ENCODE peak calls at places on chromosomes 2 and 18, in four cellular contexts. One of them, this sample, is unnamed.
A peak's percentile ranks its signal among the peaks of the same experiment; 100 is the strongest.

GRCh38 chr2:85015653-85016360 is 44.8 kb downstream of the KCMF1 start:
- DNase-seq in fibroblast of mammary gland: peak; percentile 34
- DNase-seq in HCT116: no peak
- DNase-seq in cardiac fibroblast: peak; percentile 43
- DNase-seq in this sample: no peak

GRCh38 chr2:6254446-6254845 is 562.3 kb downstream of the SOX11 start:
- DNase-seq in fibroblast of mammary gland: no peak
- DNase-seq in HCT116: no peak
- DNase-seq in cardiac fibroblast: no peak
- DNase-seq in this sample: no peak

GRCh38 chr2:11128258-11128951 is 26.9 kb upstream of the SLC66A3 start:
- DNase-seq in fibroblast of mammary gland: peak; percentile 70
- DNase-seq in HCT116: no peak
- DNase-seq in cardiac fibroblast: peak; percentile 74
- DNase-seq in this sample: no peak

GRCh38 chr2:20130821-20131645 is 79.6 kb upstream of the LAPTM4A start:
- DNase-seq in HCT116: no peak
- DNase-seq in fibroblast of mammary gland: no peak
- DNase-seq in cardiac fibroblast: no peak
- DNase-seq in this sample: no peak

GRCh38 chr2:173414823-173415322 is 60.2 kb downstream of the CDCA7 start:
- DNase-seq in HCT116: no peak
- DNase-seq in fibroblast of mammary gland: peak; percentile 74
- DNase-seq in cardiac fibroblast: peak; percentile 86
- DNase-seq in this sample: no peak

GRCh38 chr2:42050350-42051167 is 2.7 kb downstream of the PKDCC start:
- DNase-seq in fibroblast of mammary gland: no peak
- DNase-seq in HCT116: no peak
- DNase-seq in cardiac fibroblast: no peak
- DNase-seq in this sample: peak; percentile 22

GRCh38 chr2:173989160-173989885 is 24.1 kb upstream of the SP3 start:
- DNase-seq in HCT116: no peak
- DNase-seq in cardiac fibroblast: no peak
- DNase-seq in fibroblast of mammary gland: no peak
- DNase-seq in this sample: no peak

GRCh38 chr2:75523313-75524275 is 37.1 kb downstream of the EVA1A start:
- DNase-seq in cardiac fibroblast: peak; percentile 59
- DNase-seq in fibroblast of mammary gland: peak; percentile 78
- DNase-seq in HCT116: peak; percentile 78
- DNase-seq in this sample: no peak

GRCh38 chr2:157488877-157489276 is 45.0 kb upstream of the CYTIP start:
- DNase-seq in cardiac fibroblast: no peak
- DNase-seq in HCT116: no peak
- DNase-seq in fibroblast of mammary gland: no peak
- DNase-seq in this sample: peak; percentile 71

GRCh38 chr2:55223958-55224760 is 7.9 kb downstream of the CLHC1 start:
- DNase-seq in cardiac fibroblast: no peak
- DNase-seq in HCT116: no peak
- DNase-seq in fibroblast of mammary gland: no peak
- DNase-seq in this sample: peak; percentile 73

GRCh38 chr2:110678457-110679336 is 834 bp upstream of the BUB1 start:
- DNase-seq in cardiac fibroblast: peak; percentile 20
- DNase-seq in HCT116: no peak
- DNase-seq in fibroblast of mammary gland: no peak
- DNase-seq in this sample: no peak

GRCh38 chr18:50074404-50074803 is 120.5 kb downstream of the MYO5B start:
- DNase-seq in fibroblast of mammary gland: no peak
- DNase-seq in cardiac fibroblast: no peak
- DNase-seq in HCT116: no peak
- DNase-seq in this sample: no peak

GRCh38 chr2:147026664-147027278 is 818.1 kb upstream of the ACVR2A start:
- DNase-seq in fibroblast of mammary gland: peak; percentile 98
- DNase-seq in cardiac fibroblast: peak; percentile 59
- DNase-seq in HCT116: no peak
- DNase-seq in this sample: no peak

GRCh38 chr2:12321017-12321641 is 395.6 kb upstream of the TRIB2 start:
- DNase-seq in cardiac fibroblast: peak; percentile 96
- DNase-seq in fibroblast of mammary gland: peak; percentile 98
- DNase-seq in HCT116: no peak
- DNase-seq in this sample: no peak

GRCh38 chr18:23703987-23704384 is 14.7 kb downstream of the LAMA3 start:
- DNase-seq in cardiac fibroblast: no peak
- DNase-seq in fibroblast of mammary gland: no peak
- DNase-seq in HCT116: no peak
- DNase-seq in this sample: no peak

GRCh38 chr2:218032336-218033171 is 29.8 kb upstream of the TNS1 start:
- DNase-seq in cardiac fibroblast: no peak
- DNase-seq in HCT116: no peak
- DNase-seq in fibroblast of mammary gland: no peak
- DNase-seq in this sample: peak; percentile 60

GRCh38 chr2:44906972-44907371 is 34.5 kb upstream of the SIX3 start:
- DNase-seq in HCT116: no peak
- DNase-seq in fibroblast of mammary gland: no peak
- DNase-seq in cardiac fibroblast: no peak
- DNase-seq in this sample: no peak

GRCh38 chr18:21489119-21489750 is 111.3 kb downstream of the ESCO1 start:
- DNase-seq in HCT116: peak; percentile 40
- DNase-seq in cardiac fibroblast: peak; percentile 77
- DNase-seq in fibroblast of mammary gland: peak; percentile 64
- DNase-seq in this sample: no peak

GRCh38 chr2:60838481-60838880 is 42.9 kb upstream of the REL start:
- DNase-seq in HCT116: no peak
- DNase-seq in fibroblast of mammary gland: no peak
- DNase-seq in cardiac fibroblast: no peak
- DNase-seq in this sample: no peak

GRCh38 chr2:103161456-103162289 is 399.8 kb downstream of the TMEM182 start:
- DNase-seq in cardiac fibroblast: peak; percentile 71
- DNase-seq in HCT116: peak; percentile 16
- DNase-seq in fibroblast of mammary gland: peak; percentile 59
- DNase-seq in this sample: no peak

GRCh38 chr18:68172842-68173549 is 541.9 kb downstream of the TMX3 start:
- DNase-seq in HCT116: no peak
- DNase-seq in fibroblast of mammary gland: no peak
- DNase-seq in cardiac fibroblast: no peak
- DNase-seq in this sample: peak; percentile 45

GRCh38 chr2:187263675-187264580 is 184.1 kb downstream of the CALCRL start:
- DNase-seq in HCT116: no peak
- DNase-seq in fibroblast of mammary gland: no peak
- DNase-seq in cardiac fibroblast: no peak
- DNase-seq in this sample: no peak

GRCh38 chr2:74226648-74227213 is 28.3 kb downstream of the MTHFD2 start:
- DNase-seq in fibroblast of mammary gland: no peak
- DNase-seq in HCT116: no peak
- DNase-seq in cardiac fibroblast: no peak
- DNase-seq in this sample: no peak

GRCh38 chr2:161223139-161223732 is 63.0 kb downstream of the TANK start:
- DNase-seq in cardiac fibroblast: peak; percentile 77
- DNase-seq in HCT116: peak; percentile 37
- DNase-seq in fibroblast of mammary gland: peak; percentile 65
- DNase-seq in this sample: no peak

GRCh38 chr2:28344756-28345291 is 47.8 kb upstream of the FOSL2 start:
- DNase-seq in cardiac fibroblast: no peak
- DNase-seq in fibroblast of mammary gland: no peak
- DNase-seq in HCT116: no peak
- DNase-seq in this sample: peak; percentile 71

GRCh38 chr18:57835904-57836303 is 32.8 kb upstream of the ATP8B1 start:
- DNase-seq in fibroblast of mammary gland: no peak
- DNase-seq in cardiac fibroblast: no peak
- DNase-seq in HCT116: no peak
- DNase-seq in this sample: no peak

GRCh38 chr18:69935319-69936190 is 12.1 kb downstream of the CD226 start:
- DNase-seq in fibroblast of mammary gland: peak; percentile 33
- DNase-seq in cardiac fibroblast: peak; percentile 24
- DNase-seq in HCT116: peak; percentile 2
- DNase-seq in this sample: no peak

GRCh38 chr2:39247512-39247911 is 3.7 kb upstream of the CDKL4 start:
- DNase-seq in cardiac fibroblast: no peak
- DNase-seq in fibroblast of mammary gland: no peak
- DNase-seq in HCT116: no peak
- DNase-seq in this sample: no peak

GRCh38 chr2:189719531-189719930 is 43.1 kb downstream of the OSGEPL1 start:
- DNase-seq in fibroblast of mammary gland: no peak
- DNase-seq in cardiac fibroblast: no peak
- DNase-seq in HCT116: no peak
- DNase-seq in this sample: no peak

GRCh38 chr18:35811896-35812295 is 160.6 kb upstream of the RMP24 start:
- DNase-seq in HCT116: no peak
- DNase-seq in fibroblast of mammary gland: peak; percentile 9
- DNase-seq in cardiac fibroblast: peak; percentile 7
- DNase-seq in this sample: no peak

GRCh38 chr2:222424281-222424728 is at the start of gene SGPP2:
- DNase-seq in HCT116: no peak
- DNase-seq in cardiac fibroblast: no peak
- DNase-seq in fibroblast of mammary gland: no peak
- DNase-seq in this sample: peak; percentile 88

GRCh38 chr2:177211602-177212105 is 940 bp upstream of the HNRNPA3 start:
- DNase-seq in cardiac fibroblast: no peak
- DNase-seq in HCT116: no peak
- DNase-seq in fibroblast of mammary gland: no peak
- DNase-seq in this sample: no peak

GRCh38 chr18:7616661-7617060 is 49.5 kb downstream of the PTPRM start:
- DNase-seq in fibroblast of mammary gland: peak; percentile 72
- DNase-seq in HCT116: no peak
- DNase-seq in cardiac fibroblast: no peak
- DNase-seq in this sample: peak; percentile 53

GRCh38 chr2:58557166-58557565 is 316.0 kb upstream of the FANCL start:
- DNase-seq in HCT116: no peak
- DNase-seq in fibroblast of mammary gland: no peak
- DNase-seq in cardiac fibroblast: no peak
- DNase-seq in this sample: no peak

GRCh38 chr2:234863043-234863934 is 88.5 kb upstream of the SH3BP4 start:
- DNase-seq in fibroblast of mammary gland: peak; percentile 89
- DNase-seq in cardiac fibroblast: peak; percentile 79
- DNase-seq in HCT116: peak; percentile 54
- DNase-seq in this sample: no peak

GRCh38 chr2:217820066-217820819 is 182.6 kb downstream of the TNS1 start:
- DNase-seq in fibroblast of mammary gland: no peak
- DNase-seq in cardiac fibroblast: peak; percentile 56
- DNase-seq in HCT116: no peak
- DNase-seq in this sample: peak; percentile 40

DNA sequence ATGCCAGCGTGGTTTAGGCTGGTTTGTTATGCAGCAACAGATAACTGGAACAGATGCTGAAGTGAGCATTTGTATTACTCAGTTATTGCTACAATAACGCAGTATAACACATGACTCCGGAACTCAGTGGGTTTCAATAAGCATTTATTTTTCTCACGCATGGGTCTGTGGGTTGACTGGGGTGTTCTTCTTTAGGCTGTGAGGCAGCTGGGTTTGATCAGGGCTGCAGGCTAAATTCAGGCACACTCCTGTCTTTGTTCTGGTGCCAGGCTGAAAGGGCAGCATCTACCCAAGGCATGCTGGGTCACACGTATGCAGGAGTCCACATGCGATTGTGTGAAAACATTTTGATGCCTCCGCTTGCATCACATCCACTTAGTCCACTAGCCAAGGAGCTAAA is 3.7 kb upstream of the SLC1A4 start:
- DNase-seq in cardiac fibroblast: no peak
- DNase-seq in HCT116: no peak
- DNase-seq in fibroblast of mammary gland: no peak
- DNase-seq in this sample: no peak
- H3K4me3 ChIP-seq in cardiac fibroblast: no peak overlapping the region
- H3K4me3 ChIP-seq in HCT116: no peak overlapping the region
- H3K4me3 ChIP-seq in fibroblast of mammary gland: no peak overlapping the region
- H3K4me3 ChIP-seq in this sample: no peak overlapping the region

DNA sequence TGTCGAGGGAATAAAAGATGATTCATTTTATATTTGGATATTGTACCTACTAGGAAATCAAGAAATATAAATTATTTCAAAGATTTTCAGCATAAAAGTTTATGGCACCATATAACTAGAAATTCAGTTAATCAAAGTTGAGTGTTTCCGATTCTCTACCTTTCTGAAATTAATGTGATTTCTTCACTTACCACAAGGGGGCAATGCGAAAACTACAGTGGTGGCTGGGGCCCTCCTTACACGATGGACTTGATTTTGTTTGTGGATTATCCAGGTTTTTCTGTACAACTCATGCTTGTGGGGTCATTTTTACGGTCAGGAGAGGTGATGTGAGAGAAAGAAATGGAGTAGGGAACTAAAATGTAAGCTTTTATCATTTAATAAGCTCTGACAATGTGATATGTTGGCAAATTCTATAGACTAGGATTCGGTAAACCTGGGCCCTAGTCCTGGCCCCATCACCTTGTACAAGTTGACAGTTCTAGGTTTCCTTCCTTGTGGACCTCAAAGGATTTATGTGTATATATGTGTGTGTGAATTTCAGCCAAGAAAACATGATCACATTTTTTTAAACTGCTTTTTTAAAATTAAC is 47.6 kb downstream of the G6PC2 start:
- DNase-seq in fibroblast of mammary gland: peak; percentile 22
- DNase-seq in HCT116: no peak
- DNase-seq in cardiac fibroblast: peak; percentile 52
- DNase-seq in this sample: no peak
- TF ChIP-seq CTCF in fibroblast of mammary gland: peak; percentile 70
- TF ChIP-seq CTCF in HCT116: peak; percentile 82
- TF ChIP-seq CTCF in cardiac fibroblast: peak; percentile 67
- TF ChIP-seq CTCF in this sample: peak; percentile 30

GRCh38 chr2:203936535-203936934 is at the start of gene ICOS:
- DNase-seq in fibroblast of mammary gland: no peak
- DNase-seq in cardiac fibroblast: no peak
- DNase-seq in HCT116: no peak
- DNase-seq in this sample: no peak
- H3K4me3 ChIP-seq in fibroblast of mammary gland: no peak within 1 kb of the TSS
- H3K4me3 ChIP-seq in cardiac fibroblast: no peak within 1 kb of the TSS
- H3K4me3 ChIP-seq in HCT116: no peak within 1 kb of the TSS
- H3K4me3 ChIP-seq in this sample: no peak within 1 kb of the TSS

GRCh38 chr2:105455488-105455991 is 56.7 kb upstream of the FHL2 start:
- DNase-seq in fibroblast of mammary gland: peak; percentile 99
- DNase-seq in cardiac fibroblast: peak; percentile 99
- DNase-seq in HCT116: peak; percentile 95
- DNase-seq in this sample: no peak

GRCh38 chr2:105450495-105450894 is 51.6 kb upstream of the FHL2 start:
- DNase-seq in HCT116: no peak
- DNase-seq in cardiac fibroblast: no peak
- DNase-seq in fibroblast of mammary gland: no peak
- DNase-seq in this sample: no peak

GRCh38 chr2:105458076-105458475 is 59.2 kb upstream of the FHL2 start:
- DNase-seq in HCT116: no peak
- DNase-seq in fibroblast of mammary gland: no peak
- DNase-seq in cardiac fibroblast: no peak
- DNase-seq in this sample: no peak

GRCh38 chr2:105451571-105452140 is 52.8 kb upstream of the FHL2 start:
- DNase-seq in cardiac fibroblast: peak; percentile 15
- DNase-seq in HCT116: no peak
- DNase-seq in fibroblast of mammary gland: peak; percentile 43
- DNase-seq in this sample: no peak

GRCh38 chr2:105454801-105455485 is 56.1 kb upstream of the FHL2 start:
- DNase-seq in cardiac fibroblast: peak; percentile 94
- DNase-seq in HCT116: peak; percentile 69
- DNase-seq in fibroblast of mammary gland: peak; percentile 97
- DNase-seq in this sample: peak; percentile 92
- TF ChIP-seq CTCF in cardiac fibroblast: peak; percentile 69
- TF ChIP-seq CTCF in HCT116: peak; percentile 56
- TF ChIP-seq CTCF in fibroblast of mammary gland: peak; percentile 55
- TF ChIP-seq CTCF in this sample: no peak

GRCh38 chr2:37317746-37318145 is 6.9 kb downstream of the PRKD3 start:
- DNase-seq in cardiac fibroblast: no peak
- DNase-seq in HCT116: no peak
- DNase-seq in fibroblast of mammary gland: no peak
- DNase-seq in this sample: no peak
- H3K4me3 ChIP-seq in cardiac fibroblast: no peak overlapping the region
- H3K4me3 ChIP-seq in HCT116: no peak overlapping the region
- H3K4me3 ChIP-seq in fibroblast of mammary gland: no peak overlapping the region
- H3K4me3 ChIP-seq in this sample: no peak overlapping the region

GRCh38 chr2:144288428-144288827 is 231.5 kb downstream of the ZEB2 start:
- DNase-seq in fibroblast of mammary gland: no peak
- DNase-seq in cardiac fibroblast: no peak
- DNase-seq in HCT116: no peak
- DNase-seq in this sample: no peak
- TF ChIP-seq CTCF in fibroblast of mammary gland: no peak
- TF ChIP-seq CTCF in cardiac fibroblast: no peak
- TF ChIP-seq CTCF in HCT116: no peak
- TF ChIP-seq CTCF in this sample: no peak